ENCODE peak calls at places on chromosomes 2 and 18, in four cellular contexts. G is A549, W is heart left ventricle, D is tibial nerve. T is an unnamed sample.

GRCh38 chr2:26089337-26089736 is 55.5 kb downstream of the RAB10 start:
- DNase-seq in G (no peak), W (no peak), D (no peak), T (no peak)

GRCh38 chr2:172465417-172466334 is 38.3 kb downstream of the ITGA6 start:
- DNase-seq in G (peak), W (peak), D (peak), T (peak)

GRCh38 chr18:69400976-69401474 is 337 bp downstream of the DOK6 start:
- DNase-seq in G (no peak), W (peak), D (no peak), T (peak)

GRCh38 chr2:20617892-20618467 is 32.9 kb downstream of the HS1BP3 start:
- DNase-seq in G (peak), W (peak), D (peak), T (peak)

GRCh38 chr2:239822146-239822945 is 202.8 kb downstream of the NDUFA10 start:
- DNase-seq in G (no peak), W (no peak), D (no peak), T (no peak)

GRCh38 chr2:157307021-157307420 is 18.6 kb downstream of the ERMN start:
- DNase-seq in G (no peak), W (no peak), D (no peak), T (no peak)

GRCh38 chr2:239396881-239397681 is 3.7 kb downstream of the HDAC4 start:
- DNase-seq in G (peak), W (no peak), D (no peak), T (peak)

GRCh38 chr2:132604561-132604960 is 65.4 kb downstream of the LYPD1 start:
- DNase-seq in G (no peak), W (no peak), D (no peak), T (no peak)

GRCh38 chr18:51399491-51400122 is 202.1 kb upstream of the MEX3C start:
- DNase-seq in G (no peak), W (no peak), D (no peak), T (no peak)

GRCh38 chr2:119469661-119470297 is 38.1 kb downstream of the TMEM37 start:
- DNase-seq in G (no peak), W (no peak), D (no peak), T (no peak)

GRCh38 chr2:101741775-101742520 is 44.4 kb downstream of the MAP4K4 start:
- DNase-seq in G (no peak), W (no peak), D (no peak), T (no peak)

GRCh38 chr2:73176205-73176880 is 26.0 kb upstream of the NOTO start:
- DNase-seq in G (no peak), W (no peak), D (no peak), T (no peak)

GRCh38 chr2:105257981-105258380 is 16.4 kb downstream of the GPR45 start:
- DNase-seq in G (no peak), W (no peak), D (no peak), T (no peak)

GRCh38 chr2:207412787-207413310 is 116.9 kb upstream of the CREB1 start:
- DNase-seq in G (no peak), W (no peak), D (no peak), T (no peak)

GRCh38 chr2:203823179-203823578 is 44.4 kb upstream of the CTLA4 start:
- DNase-seq in G (no peak), W (no peak), D (no peak), T (no peak)

GRCh38 chr18:21663615-21664014 is 41.0 kb downstream of the ABHD3 start:
- DNase-seq in G (peak), W (no peak), D (peak), T (peak)

GRCh38 chr2:42238644-42239288 is 69.6 kb downstream of the EML4 start:
- DNase-seq in G (peak), W (peak), D (no peak), T (peak)

GRCh38 chr2:70947556-70948184 is 12.0 kb downstream of the ATP6V1B1 start:
- DNase-seq in G (no peak), W (peak), D (no peak), T (peak)

GRCh38 chr2:215718890-215719289 is 283.0 kb upstream of the FN1 start:
- DNase-seq in G (no peak), W (no peak), D (no peak), T (no peak)

GRCh38 chr2:197307236-197307932 is 3.2 kb downstream of the ANKRD44 start:
- DNase-seq in G (no peak), W (no peak), D (no peak), T (no peak)

GRCh38 chr2:29749843-29750242 is 171.5 kb downstream of the ALK start:
- DNase-seq in G (no peak), W (no peak), D (no peak), T (no peak)

GRCh38 chr2:64697286-64698023 is 43.7 kb upstream of the SERTAD2 start:
- DNase-seq in G (no peak), W (no peak), D (no peak), T (no peak)

GRCh38 chr18:55778731-55779460 is 190.9 kb upstream of the TCF4 start:
- DNase-seq in G (no peak), W (no peak), D (no peak), T (peak)

GRCh38 chr18:63339920-63340484 is 20.4 kb upstream of the BCL2 start:
- DNase-seq in G (peak), W (no peak), D (no peak), T (peak)

GRCh38 chr2:237448171-237448570 is 34.2 kb upstream of the COL6A3 start:
- DNase-seq in G (no peak), W (no peak), D (no peak), T (no peak)

GRCh38 chr2:101832114-101832513 is 134.6 kb downstream of the MAP4K4 start:
- DNase-seq in G (no peak), W (no peak), D (no peak), T (no peak)

GRCh38 chr2:72864500-72864899 is 22.7 kb upstream of the SPR start:
- DNase-seq in G (peak), W (no peak), D (no peak), T (no peak)

GRCh38 chr2:85439111-85439477 is 20.6 kb downstream of the SH2D6 start:
- DNase-seq in G (no peak), W (no peak), D (no peak), T (no peak)

GRCh38 chr2:210654091-210654490 is 97.7 kb downstream of the CPS1 start:
- DNase-seq in G (no peak), W (no peak), D (no peak), T (no peak)

GRCh38 chr18:79442508-79443221 is 46.9 kb downstream of the NFATC1 start:
- DNase-seq in G (no peak), W (no peak), D (no peak), T (no peak)

GRCh38 chr18:3889803-3890202 is 439.8 kb downstream of the TGIF1 start:
- DNase-seq in G (no peak), W (peak), D (no peak), T (peak)

GRCh38 chr2:242013771-242014170 is 144.2 kb downstream of the RTP5 start:
- DNase-seq in G (no peak), W (no peak), D (no peak), T (peak)
- TF ChIP-seq POLR2A in G (no peak), W (no peak), D (no peak), T (no peak)

GRCh38 chr2:152420923-152421322 is 85.9 kb downstream of the FMNL2 start:
- DNase-seq in G (no peak), W (no peak), D (no peak), T (no peak)
- H3K27ac ChIP-seq in G (peak), W (peak), D (no peak), T (no peak)

GRCh38 chr18:48933578-48934399 is 17.0 kb downstream of the SMAD7 start:
- DNase-seq in G (no peak), W (no peak), D (no peak), T (no peak)
- H3K4me3 ChIP-seq in G (no peak), W (peak), D (no peak), T (no peak)

DNA sequence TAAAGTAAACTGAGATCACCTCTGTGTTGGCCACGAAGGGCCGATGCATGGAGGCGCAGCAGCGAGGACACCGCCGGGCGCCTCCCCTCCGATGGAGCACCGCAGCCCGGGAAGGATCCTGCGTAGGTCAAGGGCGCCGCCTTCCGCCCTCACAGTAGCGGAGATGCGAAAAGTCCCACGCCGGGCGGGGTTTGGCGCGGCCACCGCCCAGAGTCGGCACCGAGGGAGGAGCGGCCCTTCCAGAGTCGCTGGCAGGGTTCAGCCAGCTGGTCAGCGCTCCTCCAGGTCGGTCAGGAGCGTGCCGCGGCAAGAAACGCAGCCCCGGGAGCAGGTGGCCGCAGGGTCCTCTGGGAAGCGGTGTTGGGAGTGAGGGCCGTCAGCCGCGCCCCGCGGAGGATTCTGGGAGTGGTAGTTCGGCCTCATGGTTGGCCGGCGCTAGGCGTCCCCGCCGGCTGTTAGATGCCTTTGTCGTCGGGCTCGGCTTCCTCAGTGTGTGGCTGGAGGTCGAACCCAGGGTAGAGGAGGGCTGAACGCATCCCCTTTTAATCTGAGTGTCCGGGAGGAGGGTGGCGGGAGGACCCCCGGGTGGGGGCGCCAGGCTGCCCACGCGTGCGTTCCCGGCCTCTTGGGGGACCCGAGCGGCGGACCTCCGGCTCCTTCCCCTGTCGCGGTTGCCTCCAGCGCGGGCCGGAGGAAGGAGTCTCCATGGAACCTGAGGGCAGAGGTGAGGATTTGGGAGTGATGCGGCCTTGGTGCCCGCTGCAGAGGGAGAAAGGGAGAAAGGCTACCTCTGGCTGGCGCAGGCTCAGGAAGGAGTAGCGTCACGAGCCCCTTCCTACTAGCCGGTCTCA is at the start of gene ZNF892:
- DNase-seq in G (peak), W (peak), D (peak), T (peak)
- TF ChIP-seq POLR2A in G (peak), W (peak), D (peak), T (no peak)

GRCh38 chr2:134137182-134137595 is 116.7 kb upstream of the MGAT5 start:
- DNase-seq in G (no peak), W (peak), D (no peak), T (no peak)
- H3K27ac ChIP-seq in G (no peak), W (peak), D (peak), T (peak)

GRCh38 chr2:63662028-63662804 is 73.5 kb downstream of the MDH1 start:
- DNase-seq in G (no peak), W (no peak), D (no peak), T (no peak)

GRCh38 chr2:63663013-63663864 is 74.5 kb downstream of the MDH1 start:
- DNase-seq in G (no peak), W (no peak), D (no peak), T (no peak)

GRCh38 chr2:63660060-63660459 is 71.3 kb downstream of the MDH1 start:
- DNase-seq in G (no peak), W (no peak), D (no peak), T (no peak)

GRCh38 chr2:63658176-63658968 is 69.6 kb downstream of the MDH1 start:
- DNase-seq in G (no peak), W (no peak), D (no peak), T (no peak)

GRCh38 chr2:63661076-63661475 is 72.3 kb downstream of the MDH1 start:
- DNase-seq in G (no peak), W (no peak), D (no peak), T (no peak)
- H3K4me3 ChIP-seq in G (no peak), W (no peak), D (no peak), T (no peak)

GRCh38 chr18:45373286-45373880 is 241.9 kb upstream of the SLC14A2 start:
- DNase-seq in G (no peak), W (no peak), D (no peak), T (no peak)
- TF ChIP-seq POLR2A in G (no peak), W (no peak), D (no peak), T (no peak)